ENCODE peak calls at places on chromosomes 7 and 10, in four cellular contexts. L is HepG2, K is K562, H is A549. T is an unnamed sample.

GRCh38 chr7:131190581-131190980 is 137.1 kb upstream of the MKLN1 start:
- DNase-seq in H (no peak), K (no peak), L (no peak), T (no peak)

GRCh38 chr7:157318015-157318706 is 18.6 kb upstream of the DNAJB6 start:
- DNase-seq in L (no peak), H (no peak), K (no peak), T (no peak)

GRCh38 chr10:11154333-11154732 is 136.7 kb downstream of the CELF2 start:
- DNase-seq in L (no peak), K (no peak), H (no peak), T (no peak)

GRCh38 chr10:115001506-115002381 is 63.7 kb downstream of the TRUB1 start:
- DNase-seq in H (no peak), L (no peak), K (no peak), T (no peak)

GRCh38 chr7:38478404-38478803 is 152.8 kb downstream of the AMPH start:
- DNase-seq in L (no peak), H (peak; percentile 2), K (no peak), T (no peak)

GRCh38 chr10:74151879-74152722 is 1.1 kb downstream of the ADK start:
- DNase-seq in L (no peak), K (no peak), H (no peak), T (no peak)

GRCh38 chr10:88114368-88114767 is 250.9 kb downstream of the PTEN start:
- DNase-seq in H (peak; percentile 66), K (peak; percentile 24), L (peak; percentile 44), T (no peak)

GRCh38 chr10:131090761-131091661 is 220.5 kb downstream of the TCERG1L start:
- DNase-seq in H (no peak), L (no peak), K (no peak), T (no peak)

GRCh38 chr10:103333934-103334520 is 16.9 kb downstream of the PCGF6 start:
- DNase-seq in L (peak; percentile 10), K (no peak), H (peak; percentile 35), T (no peak)

GRCh38 chr7:51123322-51124021 is 193.1 kb downstream of the COBL start:
- DNase-seq in L (no peak), H (peak; percentile 72), K (no peak), T (no peak)
- TF ChIP-seq MAFK in L (no peak), H (no peak), K (no peak), T (no peak)

GRCh38 chr10:7795605-7796004 is 7.6 kb downstream of the ATP5F1C start:
- DNase-seq in L (peak; percentile 91), K (peak; percentile 46), H (no peak), T (no peak)

GRCh38 chr10:7792541-7792940 is 4.6 kb downstream of the ATP5F1C start:
- DNase-seq in L (peak; percentile 20), K (no peak), H (no peak), T (no peak)

GRCh38 chr10:7794627-7795026 is 6.7 kb downstream of the ATP5F1C start:
- DNase-seq in K (no peak), H (no peak), L (no peak), T (no peak)

GRCh38 chr10:7797582-7797981 is 9.6 kb downstream of the ATP5F1C start:
- DNase-seq in K (peak; percentile 39), H (peak; percentile 42), L (no peak), T (no peak)
- TF ChIP-seq KDM1A in K (no peak), H (no peak), L (no peak), T (no peak)

GRCh38 chr10:66752714-66753113 is 173.1 kb upstream of the LRRTM3 start:
- DNase-seq in K (no peak), L (no peak), H (no peak), T (no peak)

GRCh38 chr10:66746711-66747110 is 179.1 kb upstream of the LRRTM3 start:
- DNase-seq in H (no peak), K (no peak), L (no peak), T (no peak)

GRCh38 chr10:66748217-66748616 is 177.6 kb upstream of the LRRTM3 start:
- DNase-seq in H (no peak), L (no peak), K (no peak), T (no peak)

GRCh38 chr10:66746246-66746645 is 179.6 kb upstream of the LRRTM3 start:
- DNase-seq in H (no peak), L (no peak), K (no peak), T (no peak)

DNA sequence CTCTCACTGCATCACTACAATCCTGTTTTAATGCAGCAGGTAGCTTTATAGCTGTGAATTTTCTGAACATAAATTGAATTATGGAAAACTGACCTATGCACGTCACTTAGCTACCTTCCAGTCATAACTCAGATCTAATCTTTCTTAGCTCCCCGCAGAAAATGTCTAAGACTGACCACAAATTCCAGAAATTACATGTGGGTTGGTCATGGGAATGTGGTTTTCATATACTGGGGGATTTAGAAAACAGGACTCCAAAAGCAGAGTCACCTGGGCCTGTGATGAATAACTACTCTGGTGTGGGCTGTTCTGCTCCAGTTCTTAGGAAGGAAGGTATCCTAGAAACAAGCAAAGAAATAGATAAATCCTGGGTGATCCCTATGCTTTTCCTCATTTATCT is 178.4 kb upstream of the LRRTM3 start:
- DNase-seq in L (no peak), H (no peak), K (no peak), T (no peak)
- TF ChIP-seq MAFK in L (no peak), H (no peak), K (no peak), T (no peak)

GRCh38 chr7:31735991-31736982 is 49.3 kb downstream of the PPP1R17 start:
- DNase-seq in K (peak; percentile 67), H (peak; percentile 64), L (peak; percentile 52), T (peak; percentile 87)
- TF ChIP-seq KDM1A in K (no peak), H (no peak), L (no peak), T (no peak)

GRCh38 chr10:99595770-99596465 is 24.3 kb downstream of the SLC25A28 start:
- DNase-seq in K (no peak), L (no peak), H (peak; percentile 52), T (peak; percentile 13)
- TF ChIP-seq MAFK in K (no peak), L (no peak), H (no peak), T (peak; percentile 13)